ENCODE peak calls at places on chromosomes 1 and 21, in seven cellular contexts. One of them, this sample, is unnamed.

GRCh38 chr1:234919061-234919755 is 209.4 kb downstream of the TOMM20 start:
- DNase-seq in Peyer's patch: peak; percentile 46
- DNase-seq in HCT116: no peak
- DNase-seq in progenitor cell of endocrine pancreas: no peak
- DNase-seq in A549: no peak
- DNase-seq in dorsolateral prefrontal cortex: no peak
- DNase-seq in fibroblast of mammary gland: no peak
- DNase-seq in this sample: peak; percentile 72

GRCh38 chr1:26907071-26907922 is 6.5 kb downstream of the NR0B2 start:
- DNase-seq in Peyer's patch: peak; percentile 71
- DNase-seq in HCT116: peak; percentile 73
- DNase-seq in progenitor cell of endocrine pancreas: no peak
- DNase-seq in A549: peak; percentile 63
- DNase-seq in dorsolateral prefrontal cortex: no peak
- DNase-seq in fibroblast of mammary gland: peak; percentile 96
- DNase-seq in this sample: no peak

GRCh38 chr1:196114193-196114592 is 494.0 kb downstream of the KCNT2 start:
- DNase-seq in Peyer's patch: no peak
- DNase-seq in HCT116: no peak
- DNase-seq in progenitor cell of endocrine pancreas: no peak
- DNase-seq in A549: no peak
- DNase-seq in dorsolateral prefrontal cortex: no peak
- DNase-seq in fibroblast of mammary gland: peak; percentile 13
- DNase-seq in this sample: no peak

GRCh38 chr1:147622731-147623130 is 47.6 kb downstream of the ACP6 start:
- DNase-seq in Peyer's patch: no peak
- DNase-seq in HCT116: no peak
- DNase-seq in progenitor cell of endocrine pancreas: no peak
- DNase-seq in A549: no peak
- DNase-seq in dorsolateral prefrontal cortex: no peak
- DNase-seq in fibroblast of mammary gland: no peak
- DNase-seq in this sample: no peak

GRCh38 chr1:33338495-33339211 is 17.8 kb upstream of the A3GALT2 start:
- DNase-seq in Peyer's patch: no peak
- DNase-seq in HCT116: no peak
- DNase-seq in progenitor cell of endocrine pancreas: no peak
- DNase-seq in A549: no peak
- DNase-seq in dorsolateral prefrontal cortex: no peak
- DNase-seq in fibroblast of mammary gland: peak; percentile 97
- DNase-seq in this sample: peak; percentile 57

GRCh38 chr21:37225440-37225839 is 41.7 kb downstream of the VPS26C start:
- DNase-seq in Peyer's patch: no peak
- DNase-seq in HCT116: no peak
- DNase-seq in progenitor cell of endocrine pancreas: no peak
- DNase-seq in A549: no peak
- DNase-seq in dorsolateral prefrontal cortex: no peak
- DNase-seq in fibroblast of mammary gland: no peak
- DNase-seq in this sample: no peak

GRCh38 chr1:232049335-232049734 is 422.7 kb downstream of the DISC1 start:
- DNase-seq in Peyer's patch: no peak
- DNase-seq in HCT116: no peak
- DNase-seq in progenitor cell of endocrine pancreas: no peak
- DNase-seq in A549: no peak
- DNase-seq in dorsolateral prefrontal cortex: no peak
- DNase-seq in fibroblast of mammary gland: no peak
- DNase-seq in this sample: no peak

GRCh38 chr1:114715952-114716303 is 643 bp downstream of the NRAS start:
- DNase-seq in Peyer's patch: no peak
- DNase-seq in HCT116: no peak
- DNase-seq in progenitor cell of endocrine pancreas: no peak
- DNase-seq in A549: no peak
- DNase-seq in dorsolateral prefrontal cortex: no peak
- DNase-seq in fibroblast of mammary gland: peak; percentile 11
- DNase-seq in this sample: no peak

GRCh38 chr1:4336507-4336906 is 317.9 kb upstream of the AJAP1 start:
- DNase-seq in Peyer's patch: no peak
- DNase-seq in HCT116: no peak
- DNase-seq in progenitor cell of endocrine pancreas: no peak
- DNase-seq in A549: no peak
- DNase-seq in dorsolateral prefrontal cortex: no peak
- DNase-seq in fibroblast of mammary gland: no peak
- DNase-seq in this sample: no peak

GRCh38 chr1:169890761-169891538 is 2.7 kb downstream of the SCYL3 start:
- DNase-seq in Peyer's patch: no peak
- DNase-seq in HCT116: no peak
- DNase-seq in progenitor cell of endocrine pancreas: no peak
- DNase-seq in A549: peak; percentile 26
- DNase-seq in dorsolateral prefrontal cortex: no peak
- DNase-seq in fibroblast of mammary gland: no peak
- DNase-seq in this sample: no peak

GRCh38 chr1:171910786-171911185 is 69.5 kb downstream of the DNM3 start:
- DNase-seq in Peyer's patch: no peak
- DNase-seq in HCT116: no peak
- DNase-seq in progenitor cell of endocrine pancreas: no peak
- DNase-seq in A549: no peak
- DNase-seq in dorsolateral prefrontal cortex: no peak
- DNase-seq in fibroblast of mammary gland: no peak
- DNase-seq in this sample: no peak

GRCh38 chr1:201758508-201759050 is 70.4 kb upstream of the IPO9 start:
- DNase-seq in Peyer's patch: no peak
- DNase-seq in HCT116: no peak
- DNase-seq in progenitor cell of endocrine pancreas: no peak
- DNase-seq in A549: no peak
- DNase-seq in dorsolateral prefrontal cortex: no peak
- DNase-seq in fibroblast of mammary gland: no peak
- DNase-seq in this sample: no peak

GRCh38 chr1:202237052-202237451 is 43.5 kb downstream of the LGR6 start:
- DNase-seq in Peyer's patch: no peak
- DNase-seq in HCT116: peak; percentile 63
- DNase-seq in progenitor cell of endocrine pancreas: peak; percentile 33
- DNase-seq in A549: peak; percentile 79
- DNase-seq in dorsolateral prefrontal cortex: no peak
- DNase-seq in fibroblast of mammary gland: peak; percentile 24
- DNase-seq in this sample: no peak

GRCh38 chr1:90344963-90345730 is 350.2 kb downstream of the ZNF326 start:
- DNase-seq in Peyer's patch: no peak
- DNase-seq in HCT116: no peak
- DNase-seq in progenitor cell of endocrine pancreas: no peak
- DNase-seq in A549: no peak
- DNase-seq in dorsolateral prefrontal cortex: no peak
- DNase-seq in fibroblast of mammary gland: no peak
- DNase-seq in this sample: no peak

DNA sequence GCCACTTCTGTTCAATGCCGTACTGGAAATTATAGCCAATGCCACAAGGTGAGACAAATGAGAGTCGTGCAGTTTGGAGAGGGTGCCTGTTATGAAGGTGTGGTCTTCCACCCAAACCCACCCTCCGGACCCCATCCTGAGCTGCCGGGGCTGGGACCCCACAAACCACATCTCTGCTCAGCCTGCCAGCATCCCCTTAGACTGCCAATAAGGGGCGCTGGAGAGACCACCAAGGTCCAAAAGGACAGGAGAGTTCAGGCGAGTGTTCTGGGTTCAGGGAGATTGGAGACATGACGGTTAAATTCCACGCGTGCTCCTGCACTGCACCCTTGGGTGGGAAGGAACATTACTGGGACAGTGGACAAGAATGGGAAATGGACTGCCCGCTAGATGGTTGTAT is 48.7 kb upstream of the COL18A1 start:
- DNase-seq in Peyer's patch: no peak
- DNase-seq in HCT116: no peak
- DNase-seq in progenitor cell of endocrine pancreas: no peak
- DNase-seq in A549: no peak
- DNase-seq in dorsolateral prefrontal cortex: no peak
- DNase-seq in fibroblast of mammary gland: no peak
- DNase-seq in this sample: no peak
- TF ChIP-seq CTCF in Peyer's patch: no peak
- TF ChIP-seq CTCF in HCT116: peak; percentile 47
- TF ChIP-seq CTCF in progenitor cell of endocrine pancreas: peak; percentile 39
- TF ChIP-seq CTCF in A549: no peak
- TF ChIP-seq CTCF in dorsolateral prefrontal cortex: no peak
- TF ChIP-seq CTCF in fibroblast of mammary gland: peak; percentile 12
- TF ChIP-seq CTCF in this sample: no peak

DNA sequence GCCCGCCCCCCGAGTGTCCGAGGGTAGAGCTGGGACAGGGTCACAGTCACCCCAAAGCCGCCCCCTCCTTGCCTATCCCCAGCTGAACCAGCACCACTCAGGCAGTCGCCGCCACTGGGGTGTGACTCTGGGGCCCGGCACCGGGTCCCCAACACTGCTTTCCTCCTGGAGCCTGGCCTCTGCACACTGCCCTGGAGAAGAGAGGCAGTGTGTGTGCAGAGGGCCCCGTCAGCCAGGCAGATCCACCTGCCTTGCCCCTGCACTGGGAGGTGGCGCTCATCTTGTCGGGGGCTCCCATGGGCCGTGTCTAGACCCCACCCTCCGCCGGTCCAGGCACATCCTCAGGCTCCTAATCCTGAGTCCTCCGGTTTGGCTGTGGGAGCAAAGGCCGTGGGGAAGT is 15.7 kb downstream of the FAAP20 start:
- DNase-seq in Peyer's patch: no peak
- DNase-seq in HCT116: no peak
- DNase-seq in progenitor cell of endocrine pancreas: no peak
- DNase-seq in A549: no peak
- DNase-seq in dorsolateral prefrontal cortex: no peak
- DNase-seq in fibroblast of mammary gland: no peak
- DNase-seq in this sample: no peak
- TF ChIP-seq CTCF in Peyer's patch: no peak
- TF ChIP-seq CTCF in HCT116: no peak
- TF ChIP-seq CTCF in progenitor cell of endocrine pancreas: no peak
- TF ChIP-seq CTCF in A549: no peak
- TF ChIP-seq CTCF in dorsolateral prefrontal cortex: no peak
- TF ChIP-seq CTCF in fibroblast of mammary gland: no peak
- TF ChIP-seq CTCF in this sample: no peak

GRCh38 chr1:155140630-155140953 is 261 bp upstream of the DPM3 start:
- DNase-seq in Peyer's patch: no peak
- DNase-seq in HCT116: no peak
- DNase-seq in progenitor cell of endocrine pancreas: no peak
- DNase-seq in A549: no peak
- DNase-seq in dorsolateral prefrontal cortex: no peak
- DNase-seq in fibroblast of mammary gland: no peak
- DNase-seq in this sample: no peak

GRCh38 chr1:155139895-155140629 is at the start of gene DPM3:
- DNase-seq in Peyer's patch: peak; percentile 93
- DNase-seq in HCT116: peak; percentile 62
- DNase-seq in progenitor cell of endocrine pancreas: peak; percentile 66
- DNase-seq in A549: peak; percentile 85
- DNase-seq in dorsolateral prefrontal cortex: peak; percentile 88
- DNase-seq in fibroblast of mammary gland: peak; percentile 74
- DNase-seq in this sample: peak; percentile 90

GRCh38 chr1:155141799-155142198 is 1.5 kb upstream of the DPM3 start:
- DNase-seq in Peyer's patch: no peak
- DNase-seq in HCT116: no peak
- DNase-seq in progenitor cell of endocrine pancreas: no peak
- DNase-seq in A549: no peak
- DNase-seq in dorsolateral prefrontal cortex: no peak
- DNase-seq in fibroblast of mammary gland: no peak
- DNase-seq in this sample: no peak

DNA sequence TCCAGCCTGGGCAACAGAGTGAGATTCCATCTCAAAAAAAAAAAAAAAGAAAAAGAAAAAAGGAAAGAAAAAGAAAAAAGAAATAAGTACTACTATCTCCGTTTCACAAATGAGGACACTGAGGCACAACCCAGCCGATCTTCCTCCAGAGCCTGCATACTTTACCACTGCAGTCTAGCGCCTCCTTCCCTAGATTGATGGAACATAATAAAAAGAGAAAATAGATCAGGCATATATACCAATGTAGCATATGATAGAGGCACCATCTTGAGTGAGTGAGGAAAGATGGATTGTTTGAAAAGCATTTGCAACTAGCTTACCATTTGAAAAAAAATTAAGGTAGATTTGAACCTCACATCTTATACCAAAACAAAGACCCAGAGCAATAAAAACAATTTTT is 5.2 kb upstream of the DPM3 start:
- DNase-seq in Peyer's patch: no peak
- DNase-seq in HCT116: no peak
- DNase-seq in progenitor cell of endocrine pancreas: no peak
- DNase-seq in A549: no peak
- DNase-seq in dorsolateral prefrontal cortex: no peak
- DNase-seq in fibroblast of mammary gland: no peak
- DNase-seq in this sample: no peak
- TF ChIP-seq CTCF in Peyer's patch: no peak
- TF ChIP-seq CTCF in HCT116: no peak
- TF ChIP-seq CTCF in progenitor cell of endocrine pancreas: no peak
- TF ChIP-seq CTCF in A549: no peak
- TF ChIP-seq CTCF in dorsolateral prefrontal cortex: no peak
- TF ChIP-seq CTCF in fibroblast of mammary gland: peak; percentile 6
- TF ChIP-seq CTCF in this sample: no peak

GRCh38 chr1:41754540-41754939 is 164.2 kb downstream of the HIVEP3 start:
- DNase-seq in Peyer's patch: no peak
- DNase-seq in HCT116: no peak
- DNase-seq in progenitor cell of endocrine pancreas: no peak
- DNase-seq in A549: no peak
- DNase-seq in dorsolateral prefrontal cortex: no peak
- DNase-seq in fibroblast of mammary gland: no peak
- DNase-seq in this sample: no peak
- TF ChIP-seq CTCF in Peyer's patch: no peak
- TF ChIP-seq CTCF in HCT116: peak; percentile 51
- TF ChIP-seq CTCF in progenitor cell of endocrine pancreas: no peak
- TF ChIP-seq CTCF in A549: peak; percentile 14
- TF ChIP-seq CTCF in dorsolateral prefrontal cortex: no peak
- TF ChIP-seq CTCF in fibroblast of mammary gland: peak; percentile 2
- TF ChIP-seq CTCF in this sample: no peak